ENCODE peak calls at places on chromosomes 13 and 19, in five cellular contexts. One of them, this sample, is unnamed.

GRCh38 chr19:56341948-56342347 is 27.3 kb upstream of the ZSCAN5A start:
- DNase-seq in SK-N-SH: no peak
- DNase-seq in GM12878: no peak
- DNase-seq in HepG2: no peak
- DNase-seq in K562: no peak
- DNase-seq in this sample: no peak

GRCh38 chr19:51566489-51567100 is 4.5 kb upstream of the ZNF175 start:
- DNase-seq in SK-N-SH: no peak
- DNase-seq in GM12878: no peak
- DNase-seq in HepG2: no peak
- DNase-seq in K562: peak; percentile 81
- DNase-seq in this sample: no peak

GRCh38 chr13:19618925-19619324 is 14.5 kb upstream of the MPHOSPH8 start:
- DNase-seq in SK-N-SH: peak; percentile 49
- DNase-seq in GM12878: no peak
- DNase-seq in HepG2: peak; percentile 79
- DNase-seq in K562: peak; percentile 31
- DNase-seq in this sample: peak; percentile 49

GRCh38 chr13:79723462-79724116 is 242.6 kb downstream of the NDFIP2 start:
- DNase-seq in SK-N-SH: no peak
- DNase-seq in GM12878: no peak
- DNase-seq in HepG2: peak; percentile 30
- DNase-seq in K562: no peak
- DNase-seq in this sample: no peak

GRCh38 chr19:3618144-3618810 is 8.3 kb downstream of the CACTIN start:
- DNase-seq in SK-N-SH: peak; percentile 98
- DNase-seq in GM12878: peak; percentile 12
- DNase-seq in HepG2: no peak
- DNase-seq in K562: peak; percentile 79
- DNase-seq in this sample: peak; percentile 55

GRCh38 chr19:8395621-8396082 is 5.5 kb downstream of the RAB11B start:
- DNase-seq in SK-N-SH: no peak
- DNase-seq in GM12878: no peak
- DNase-seq in HepG2: no peak
- DNase-seq in K562: no peak
- DNase-seq in this sample: no peak

GRCh38 chr19:11422163-11423068 is 3.3 kb upstream of the RGL3 start:
- DNase-seq in SK-N-SH: peak; percentile 39
- DNase-seq in GM12878: peak; percentile 64
- DNase-seq in HepG2: no peak
- DNase-seq in K562: no peak
- DNase-seq in this sample: peak; percentile 97

GRCh38 chr13:44331912-44332840 is 41.4 kb upstream of the SERP2 start:
- DNase-seq in SK-N-SH: peak; percentile 72
- DNase-seq in GM12878: no peak
- DNase-seq in HepG2: no peak
- DNase-seq in K562: no peak
- DNase-seq in this sample: no peak

GRCh38 chr19:56109216-56109615 is 11.9 kb downstream of the ZNF787 start:
- DNase-seq in SK-N-SH: no peak
- DNase-seq in GM12878: no peak
- DNase-seq in HepG2: no peak
- DNase-seq in K562: no peak
- DNase-seq in this sample: no peak

GRCh38 chr19:7697721-7698287 is 4.1 kb downstream of the FCER2 start:
- DNase-seq in SK-N-SH: no peak
- DNase-seq in GM12878: no peak
- DNase-seq in HepG2: no peak
- DNase-seq in K562: no peak
- DNase-seq in this sample: no peak

GRCh38 chr19:47506459-47506858 is 8.4 kb downstream of the NAPA start:
- DNase-seq in SK-N-SH: no peak
- DNase-seq in GM12878: no peak
- DNase-seq in HepG2: no peak
- DNase-seq in K562: no peak
- DNase-seq in this sample: no peak

GRCh38 chr13:19685034-19685433 is 51.6 kb downstream of the MPHOSPH8 start:
- DNase-seq in SK-N-SH: no peak
- DNase-seq in GM12878: no peak
- DNase-seq in HepG2: peak; percentile 10
- DNase-seq in K562: no peak
- DNase-seq in this sample: no peak

GRCh38 chr13:113901642-113902041 is 37.8 kb upstream of the GAS6 start:
- DNase-seq in SK-N-SH: no peak
- DNase-seq in GM12878: no peak
- DNase-seq in HepG2: no peak
- DNase-seq in K562: no peak
- DNase-seq in this sample: no peak

GRCh38 chr13:96617528-96617927 is 376.7 kb downstream of the OXGR1 start:
- DNase-seq in SK-N-SH: no peak
- DNase-seq in GM12878: no peak
- DNase-seq in HepG2: no peak
- DNase-seq in K562: no peak
- DNase-seq in this sample: no peak

GRCh38 chr13:37023871-37024270 is 23.3 kb downstream of the EXOSC8 start:
- DNase-seq in SK-N-SH: no peak
- DNase-seq in GM12878: no peak
- DNase-seq in HepG2: no peak
- DNase-seq in K562: no peak
- DNase-seq in this sample: no peak

GRCh38 chr19:53870485-53870844 is 2.8 kb downstream of the MYADM start:
- DNase-seq in SK-N-SH: no peak
- DNase-seq in GM12878: no peak
- DNase-seq in HepG2: no peak
- DNase-seq in K562: peak; percentile 72
- DNase-seq in this sample: peak; percentile 65

GRCh38 chr13:94419304-94419943 is 60.1 kb downstream of the DCT start:
- DNase-seq in SK-N-SH: no peak
- DNase-seq in GM12878: no peak
- DNase-seq in HepG2: no peak
- DNase-seq in K562: peak; percentile 12
- DNase-seq in this sample: no peak

GRCh38 chr13:92716749-92717148 is 509.9 kb upstream of the GPC6 start:
- DNase-seq in SK-N-SH: no peak
- DNase-seq in GM12878: no peak
- DNase-seq in HepG2: peak; percentile 5
- DNase-seq in K562: no peak
- DNase-seq in this sample: peak; percentile 45

GRCh38 chr13:51905787-51906186 is 44.0 kb downstream of the CCDC70 start:
- DNase-seq in SK-N-SH: no peak
- DNase-seq in GM12878: no peak
- DNase-seq in HepG2: no peak
- DNase-seq in K562: no peak
- DNase-seq in this sample: no peak

GRCh38 chr13:68030152-68030809 is 800.1 kb upstream of the PCDH9 start:
- DNase-seq in SK-N-SH: no peak
- DNase-seq in GM12878: peak; percentile 3
- DNase-seq in HepG2: no peak
- DNase-seq in K562: no peak
- DNase-seq in this sample: no peak

GRCh38 chr13:85366759-85367417 is 432.3 kb downstream of the SLITRK6 start:
- DNase-seq in SK-N-SH: no peak
- DNase-seq in GM12878: no peak
- DNase-seq in HepG2: no peak
- DNase-seq in K562: no peak
- DNase-seq in this sample: no peak

GRCh38 chr13:48707405-48707804 is 53.7 kb downstream of the CYSLTR2 start:
- DNase-seq in SK-N-SH: no peak
- DNase-seq in GM12878: no peak
- DNase-seq in HepG2: no peak
- DNase-seq in K562: no peak
- DNase-seq in this sample: no peak

GRCh38 chr13:99986751-99987150 is 5.2 kb downstream of the ZIC2 start:
- DNase-seq in SK-N-SH: no peak
- DNase-seq in GM12878: no peak
- DNase-seq in HepG2: no peak
- DNase-seq in K562: no peak
- DNase-seq in this sample: no peak

GRCh38 chr13:99067160-99067985 is 89.5 kb upstream of the DOCK9 start:
- DNase-seq in SK-N-SH: no peak
- DNase-seq in GM12878: no peak
- DNase-seq in HepG2: peak; percentile 5
- DNase-seq in K562: no peak
- DNase-seq in this sample: no peak

DNA sequence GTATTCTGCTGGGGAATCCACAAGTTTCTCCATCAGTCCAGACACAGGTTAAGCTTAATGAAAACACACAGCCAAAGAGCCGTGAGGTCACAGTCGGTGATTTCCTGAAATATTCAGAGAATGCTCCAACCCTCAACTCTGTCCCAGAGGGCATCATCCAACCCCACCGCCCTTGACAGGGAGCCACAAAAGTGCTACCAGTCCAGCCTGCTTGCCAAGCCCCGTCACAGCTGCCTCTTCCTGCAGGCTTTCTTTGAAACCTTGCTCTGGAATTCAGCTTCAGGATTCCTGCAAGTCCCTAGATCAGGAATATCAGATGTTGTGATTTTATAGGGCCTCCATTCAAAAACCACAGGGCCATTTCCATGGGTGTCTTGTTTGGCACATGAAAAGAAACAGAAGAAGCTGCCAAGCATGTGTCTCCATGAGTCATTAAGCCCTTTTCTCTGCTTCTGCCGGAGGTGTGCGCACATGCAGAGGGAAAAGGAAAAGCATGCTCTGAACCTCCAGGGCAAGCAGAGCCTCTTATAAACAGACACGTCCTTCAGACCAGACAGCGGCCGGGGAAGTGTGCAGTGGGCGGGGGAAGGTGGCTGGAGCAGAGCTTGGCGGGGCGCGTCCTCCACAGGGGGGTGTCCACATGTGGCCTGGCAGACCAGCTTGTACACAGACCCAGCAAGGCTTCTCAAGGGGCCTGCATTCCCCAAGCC is 164.7 kb downstream of the KATNAL1 start:
- DNase-seq in SK-N-SH: peak; percentile 75
- DNase-seq in GM12878: no peak
- DNase-seq in HepG2: peak; percentile 6
- DNase-seq in K562: no peak
- DNase-seq in this sample: peak; percentile 32
- TF ChIP-seq JUND in SK-N-SH: peak; percentile 67
- TF ChIP-seq JUND in GM12878: no peak
- TF ChIP-seq JUND in HepG2: no peak
- TF ChIP-seq JUND in K562: no peak
- TF ChIP-seq JUND in this sample: no peak

DNA sequence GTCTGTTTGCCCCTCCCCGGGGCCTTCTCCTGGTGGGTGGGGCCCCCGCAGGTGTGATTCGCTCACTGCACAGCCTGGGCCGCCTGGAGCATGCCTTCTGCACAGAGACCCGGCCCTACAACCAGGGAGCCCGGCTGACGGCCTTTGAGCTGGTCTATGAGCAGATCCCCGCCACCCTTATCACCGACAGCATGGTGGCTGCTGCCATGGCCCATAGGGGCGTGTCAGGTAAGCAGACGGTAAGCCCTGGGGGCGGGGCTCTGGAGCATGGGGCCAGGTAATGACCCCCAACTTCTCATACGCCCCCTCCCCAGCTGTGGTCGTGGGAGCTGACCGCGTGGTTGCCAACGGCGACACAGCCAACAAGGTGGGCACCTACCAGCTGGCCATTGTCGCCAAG is 4.2 kb downstream of the MRI1 start:
- DNase-seq in SK-N-SH: no peak
- DNase-seq in GM12878: no peak
- DNase-seq in HepG2: no peak
- DNase-seq in K562: no peak
- DNase-seq in this sample: no peak
- TF ChIP-seq JUND in SK-N-SH: no peak
- TF ChIP-seq JUND in GM12878: no peak
- TF ChIP-seq JUND in HepG2: no peak
- TF ChIP-seq JUND in K562: no peak
- TF ChIP-seq JUND in this sample: no peak

DNA sequence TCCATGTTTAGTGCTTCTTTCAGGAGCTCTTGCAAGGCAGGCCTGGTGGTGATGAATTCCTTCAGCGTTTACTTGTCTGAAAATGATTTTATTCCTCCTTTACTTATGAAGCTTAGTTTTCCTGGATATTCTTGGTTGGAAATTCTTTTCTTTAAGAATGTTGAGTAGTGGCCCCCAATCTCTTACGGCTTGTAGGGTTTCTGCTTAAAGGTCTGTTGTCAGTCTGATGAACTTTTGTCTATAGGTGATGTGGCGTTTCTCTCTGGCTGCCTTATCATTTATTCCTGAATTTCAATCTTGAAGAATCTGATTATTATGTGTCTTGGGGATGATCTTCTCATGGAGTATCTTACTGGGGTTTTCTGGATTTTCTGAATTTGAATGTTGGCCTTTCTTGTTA is 26.0 kb downstream of the ZNF430 start:
- DNase-seq in SK-N-SH: no peak
- DNase-seq in GM12878: no peak
- DNase-seq in HepG2: no peak
- DNase-seq in K562: no peak
- DNase-seq in this sample: no peak
- TF ChIP-seq JUND in SK-N-SH: no peak
- TF ChIP-seq JUND in GM12878: no peak
- TF ChIP-seq JUND in HepG2: no peak
- TF ChIP-seq JUND in K562: no peak
- TF ChIP-seq JUND in this sample: no peak

GRCh38 chr19:33998739-33999345 is 173.5 kb upstream of the LSM14A start:
- DNase-seq in SK-N-SH: peak; percentile 33
- DNase-seq in GM12878: no peak
- DNase-seq in HepG2: no peak
- DNase-seq in K562: no peak
- DNase-seq in this sample: no peak
- TF ChIP-seq JUND in SK-N-SH: no peak
- TF ChIP-seq JUND in GM12878: no peak
- TF ChIP-seq JUND in HepG2: no peak
- TF ChIP-seq JUND in K562: no peak
- TF ChIP-seq JUND in this sample: no peak

GRCh38 chr13:110306340-110306959 is 507 bp downstream of the COL4A1 start:
- DNase-seq in SK-N-SH: peak; percentile 64
- DNase-seq in GM12878: no peak
- DNase-seq in HepG2: no peak
- DNase-seq in K562: no peak
- DNase-seq in this sample: no peak
- TF ChIP-seq JUND in SK-N-SH: no peak
- TF ChIP-seq JUND in GM12878: no peak
- TF ChIP-seq JUND in HepG2: no peak
- TF ChIP-seq JUND in K562: no peak
- TF ChIP-seq JUND in this sample: no peak

DNA sequence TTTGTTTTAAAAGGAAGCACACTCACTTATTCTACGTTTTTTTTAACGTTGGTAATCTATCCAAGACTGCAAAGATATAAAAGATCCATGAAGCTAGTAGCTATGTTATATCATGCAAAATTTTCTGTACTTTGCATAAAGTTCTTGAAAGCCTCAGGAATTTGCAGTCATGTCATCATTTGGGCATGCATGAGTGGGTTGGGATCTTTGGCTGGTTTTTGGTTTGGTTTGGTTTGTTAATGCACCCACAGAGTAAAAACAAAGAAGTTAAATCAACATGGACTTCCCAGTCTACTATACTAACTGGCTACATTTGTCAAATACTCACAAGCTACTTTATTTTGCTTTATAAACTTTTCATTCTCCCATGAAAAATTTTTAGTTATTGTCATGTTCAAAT is 26.1 kb downstream of the RXFP2 start:
- DNase-seq in SK-N-SH: no peak
- DNase-seq in GM12878: no peak
- DNase-seq in HepG2: no peak
- DNase-seq in K562: no peak
- DNase-seq in this sample: no peak
- TF ChIP-seq JUND in SK-N-SH: peak; percentile 35
- TF ChIP-seq JUND in GM12878: no peak
- TF ChIP-seq JUND in HepG2: no peak
- TF ChIP-seq JUND in K562: no peak
- TF ChIP-seq JUND in this sample: no peak

This sample was measured in T47D.